ENCODE peak calls at places on chromosomes 13 and 19, in six cellular contexts. H is WTC11, N is A549, F is HepG2, L is H1, R is endothelial cell of umbilical vein. X is an unnamed sample.

GRCh38 chr19:3249408-3249807 is 24.9 kb downstream of the CELF5 start:
- DNase-seq in H (peak; percentile 66), N (peak; percentile 62), F (peak; percentile 27), L (peak; percentile 63), R (no peak), X (peak; percentile 78)

GRCh38 chr13:100519626-100520025 is 69.0 kb downstream of the GGACT start:
- DNase-seq in H (no peak), N (no peak), F (no peak), L (no peak), R (no peak), X (no peak)

GRCh38 chr13:73337511-73337910 is 278.7 kb downstream of the KLF5 start:
- DNase-seq in H (no peak), N (no peak), F (no peak), L (no peak), R (no peak), X (no peak)

GRCh38 chr19:16034958-16035560 is 41.2 kb upstream of the TPM4 start:
- DNase-seq in H (no peak), N (no peak), F (no peak), L (no peak), R (no peak), X (no peak)

GRCh38 chr13:102236830-102237621 is 164.8 kb downstream of the FGF14 start:
- DNase-seq in H (no peak), N (no peak), F (no peak), L (no peak), R (no peak), X (no peak)

GRCh38 chr19:4557971-4558941 is 1.2 kb downstream of the SEMA6B start:
- DNase-seq in H (peak; percentile 78), N (no peak), F (no peak), L (peak; percentile 92), R (peak; percentile 61), X (no peak)

GRCh38 chr19:13699786-13700185 is 64.5 kb upstream of the MRI1 start:
- DNase-seq in H (no peak), N (no peak), F (no peak), L (no peak), R (no peak), X (no peak)

GRCh38 chr13:114166381-114167131 is 12.5 kb upstream of the CFAP97D2 start:
- DNase-seq in H (no peak), N (no peak), F (no peak), L (no peak), R (no peak), X (no peak)

GRCh38 chr19:50148528-50148927 is 14.6 kb downstream of the IZUMO2 start:
- DNase-seq in H (no peak), N (no peak), F (no peak), L (no peak), R (no peak), X (no peak)

GRCh38 chr19:3509566-3509989 is 3.5 kb downstream of the FZR1 start:
- DNase-seq in H (no peak), N (no peak), F (no peak), L (no peak), R (no peak), X (no peak)

GRCh38 chr19:52351512-52351911 is 15.5 kb downstream of the ZNF610 start:
- DNase-seq in H (peak; percentile 80), N (no peak), F (no peak), L (peak; percentile 66), R (no peak), X (no peak)

GRCh38 chr13:48583859-48584311 is 51.0 kb upstream of the RCBTB2 start:
- DNase-seq in H (no peak), N (no peak), F (peak; percentile 90), L (no peak), R (peak; percentile 64), X (no peak)

GRCh38 chr13:51769455-51770127 is 34.4 kb downstream of the DHRS12 start:
- DNase-seq in H (no peak), N (no peak), F (no peak), L (no peak), R (no peak), X (no peak)

GRCh38 chr19:36604656-36605100 is 435 bp upstream of the ZNF382 start:
- DNase-seq in H (peak; percentile 26), N (no peak), F (peak; percentile 54), L (no peak), R (peak; percentile 55), X (no peak)

GRCh38 chr19:14185158-14185557 is 20.8 kb downstream of the ADGRL1 start:
- DNase-seq in H (no peak), N (no peak), F (no peak), L (no peak), R (no peak), X (no peak)

GRCh38 chr19:14059093-14059480 is 2.8 kb downstream of the PALM3 start:
- DNase-seq in H (peak; percentile 78), N (no peak), F (no peak), L (peak; percentile 93), R (no peak), X (peak; percentile 60)

GRCh38 chr19:2154587-2155075 is 3.3 kb upstream of the AP3D1 start:
- DNase-seq in H (no peak), N (no peak), F (no peak), L (no peak), R (no peak), X (no peak)

GRCh38 chr13:104584481-104584880 is 1518.3 kb upstream of the SLC10A2 start:
- DNase-seq in H (no peak), N (no peak), F (no peak), L (no peak), R (no peak), X (no peak)

GRCh38 chr13:42720858-42721219 is 60.5 kb upstream of the FAM216B start:
- DNase-seq in H (no peak), N (no peak), F (no peak), L (no peak), R (no peak), X (no peak)

GRCh38 chr19:11656535-11656934 is 59.3 kb downstream of the ZNF627 start:
- DNase-seq in H (no peak), N (no peak), F (no peak), L (no peak), R (no peak), X (no peak)

GRCh38 chr13:40639226-40639681 is 27.2 kb downstream of the FOXO1 start:
- DNase-seq in H (no peak), N (no peak), F (peak; percentile 14), L (no peak), R (peak; percentile 80), X (no peak)

GRCh38 chr19:58581227-58582141 is 8.3 kb upstream of the MZF1 start:
- DNase-seq in H (peak; percentile 97), N (peak; percentile 90), F (peak; percentile 16), L (peak; percentile 99), R (peak; percentile 91), X (peak; percentile 78)

GRCh38 chr19:50819636-50820035 is 4.0 kb downstream of the KLK1 start:
- DNase-seq in H (no peak), N (no peak), F (no peak), L (no peak), R (no peak), X (no peak)

GRCh38 chr19:40497214-40497613 is 30.4 kb downstream of the SPTBN4 start:
- DNase-seq in H (no peak), N (no peak), F (no peak), L (no peak), R (no peak), X (no peak)

GRCh38 chr13:77124423-77124822 is 97.5 kb upstream of the FBXL3 start:
- DNase-seq in H (no peak), N (no peak), F (no peak), L (no peak), R (no peak), X (no peak)
- TF ChIP-seq JUN in H (no peak), N (no peak), F (no peak), L (no peak), R (no peak), X (no peak)

GRCh38 chr19:42528354-42529247 is at the start of gene CEACAM1:
- DNase-seq in H (no peak), N (no peak), F (peak; percentile 75), L (peak; percentile 43), R (peak; percentile 29), X (peak; percentile 4)

GRCh38 chr19:42529248-42529764 is 1.0 kb upstream of the CEACAM1 start:
- DNase-seq in H (peak; percentile 80), N (peak; percentile 79), F (peak; percentile 78), L (peak; percentile 89), R (peak; percentile 57), X (peak; percentile 72)

GRCh38 chr19:42519108-42519507 is 9.2 kb downstream of the CEACAM1 start:
- DNase-seq in H (no peak), N (no peak), F (no peak), L (peak; percentile 29), R (no peak), X (no peak)

GRCh38 chr19:42524250-42524649 is 4.0 kb downstream of the CEACAM1 start:
- DNase-seq in H (no peak), N (no peak), F (no peak), L (peak; percentile 32), R (no peak), X (peak; percentile 2)

GRCh38 chr19:42524943-42525342 is 3.3 kb downstream of the CEACAM1 start:
- DNase-seq in H (no peak), N (no peak), F (no peak), L (peak; percentile 14), R (no peak), X (no peak)
- TF ChIP-seq JUN in H (no peak), N (no peak), F (no peak), L (no peak), R (no peak), X (no peak)

DNA sequence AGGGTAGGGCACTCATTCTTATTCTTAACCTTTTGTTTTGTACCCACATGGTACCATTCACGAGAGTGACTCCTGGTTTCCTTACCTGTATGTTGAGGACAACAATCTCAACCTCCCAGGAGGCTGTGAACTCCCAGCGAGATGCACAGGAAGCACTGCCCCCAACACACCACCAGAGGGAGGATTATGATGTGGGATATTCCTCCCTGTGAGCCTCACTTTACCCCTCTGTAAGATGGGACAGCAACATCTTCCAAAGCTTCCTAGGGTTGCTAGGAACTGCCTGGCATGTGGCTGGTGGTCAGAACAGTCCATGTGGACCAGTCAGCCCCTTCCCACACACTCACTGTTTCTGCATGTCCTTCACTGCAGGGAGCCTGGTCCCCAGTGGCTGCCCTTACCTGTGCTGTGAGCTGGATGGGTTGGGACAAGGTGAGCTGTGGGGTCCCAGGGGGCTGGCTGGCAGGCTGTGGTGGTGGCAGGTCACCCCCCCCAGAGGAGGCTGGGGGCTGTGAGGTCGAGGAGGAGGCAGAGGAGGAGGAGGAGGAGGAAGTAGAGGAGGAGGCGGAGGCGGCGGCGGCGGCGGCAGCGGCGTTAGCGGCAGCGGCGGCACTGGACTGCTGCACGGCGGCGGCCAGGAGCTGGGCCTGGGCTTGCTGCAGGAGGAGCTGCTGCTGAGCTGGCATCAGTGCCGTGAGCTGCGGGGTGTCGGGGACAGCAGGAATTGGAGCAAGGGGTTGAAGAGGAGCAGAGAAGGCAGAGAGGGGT is 15.8 kb downstream of the POU2F2 start:
- DNase-seq in H (no peak), N (no peak), F (no peak), L (no peak), R (no peak), X (no peak)
- TF ChIP-seq JUN in H (no peak), N (no peak), F (no peak), L (no peak), R (no peak), X (no peak)

DNA sequence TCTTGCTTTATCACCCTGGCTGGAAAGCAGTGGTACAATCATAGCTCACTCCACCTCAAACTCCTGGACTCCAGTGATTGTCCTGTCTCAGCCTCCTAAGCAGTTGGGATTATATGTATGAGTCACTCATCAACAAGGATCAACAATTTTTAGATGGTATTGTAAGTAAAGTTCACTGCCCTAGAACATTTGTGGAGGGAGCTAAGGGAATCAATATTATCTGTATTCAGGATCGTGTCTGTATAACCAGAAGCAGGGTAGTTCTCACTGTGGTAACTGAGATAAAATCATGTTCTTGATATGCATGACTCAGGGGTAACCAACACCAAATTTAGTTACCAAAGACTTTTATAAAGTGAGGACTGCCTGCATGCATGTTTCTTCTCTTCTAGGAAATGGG is 27.0 kb downstream of the ZMYM5 start:
- DNase-seq in H (no peak), N (no peak), F (no peak), L (no peak), R (no peak), X (no peak)
- TF ChIP-seq JUN in H (no peak), N (no peak), F (no peak), L (no peak), R (no peak), X (no peak)